ENCODE peak calls at places on chromosome 5, in five cellular contexts. One of them, this sample, is unnamed.

GRCh38 chr5:150180241-150181027 is 9.4 kb upstream of the SLC6A7 start:
- ATAC-seq in GM12878: no peak
- ATAC-seq in K562: no peak
- ATAC-seq in A549: no peak
- ATAC-seq in HepG2: no peak
- ATAC-seq in this sample: peak; percentile 81

GRCh38 chr5:10645146-10645545 is 81.3 kb downstream of the ANKRD33B start:
- ATAC-seq in GM12878: peak; percentile 64
- ATAC-seq in K562: peak; percentile 41
- ATAC-seq in A549: peak; percentile 24
- ATAC-seq in HepG2: no peak
- ATAC-seq in this sample: no peak

GRCh38 chr5:125186911-125187375 is 440.5 kb upstream of the ZNF608 start:
- ATAC-seq in GM12878: no peak
- ATAC-seq in K562: no peak
- ATAC-seq in A549: no peak
- ATAC-seq in HepG2: no peak
- ATAC-seq in this sample: no peak

GRCh38 chr5:90849939-90850338 is 291.3 kb downstream of the ADGRV1 start:
- ATAC-seq in GM12878: no peak
- ATAC-seq in K562: peak; percentile 89
- ATAC-seq in A549: peak; percentile 74
- ATAC-seq in HepG2: peak; percentile 83
- ATAC-seq in this sample: no peak

GRCh38 chr5:5881294-5881693 is 458.8 kb downstream of the ICE1 start:
- ATAC-seq in GM12878: peak; percentile 75
- ATAC-seq in K562: no peak
- ATAC-seq in A549: no peak
- ATAC-seq in HepG2: peak; percentile 36
- ATAC-seq in this sample: no peak

GRCh38 chr5:34762321-34762871 is 76.6 kb upstream of the TTC23L start:
- ATAC-seq in GM12878: no peak
- ATAC-seq in K562: no peak
- ATAC-seq in A549: no peak
- ATAC-seq in HepG2: no peak
- ATAC-seq in this sample: peak; percentile 66

GRCh38 chr5:38846379-38846967 is 661 bp downstream of the OSMR start:
- ATAC-seq in GM12878: no peak
- ATAC-seq in K562: no peak
- ATAC-seq in A549: peak; percentile 12
- ATAC-seq in HepG2: peak; percentile 48
- ATAC-seq in this sample: no peak

GRCh38 chr5:7244208-7244607 is 151.7 kb upstream of the ADCY2 start:
- ATAC-seq in GM12878: no peak
- ATAC-seq in K562: no peak
- ATAC-seq in A549: no peak
- ATAC-seq in HepG2: no peak
- ATAC-seq in this sample: no peak

GRCh38 chr5:79416499-79416898 is 97.4 kb downstream of the HOMER1 start:
- ATAC-seq in GM12878: peak; percentile 100
- ATAC-seq in K562: no peak
- ATAC-seq in A549: no peak
- ATAC-seq in HepG2: no peak
- ATAC-seq in this sample: no peak

GRCh38 chr5:67156976-67157583 is 39.5 kb downstream of the CD180 start:
- ATAC-seq in GM12878: peak; percentile 85
- ATAC-seq in K562: peak; percentile 84
- ATAC-seq in A549: peak; percentile 80
- ATAC-seq in HepG2: peak; percentile 71
- ATAC-seq in this sample: no peak

GRCh38 chr5:55320571-55320970 is 12.8 kb downstream of the MTREX start:
- ATAC-seq in GM12878: no peak
- ATAC-seq in K562: no peak
- ATAC-seq in A549: no peak
- ATAC-seq in HepG2: no peak
- ATAC-seq in this sample: no peak

GRCh38 chr5:149654282-149654681 is 73.0 kb downstream of the ARHGEF37 start:
- ATAC-seq in GM12878: peak; percentile 45
- ATAC-seq in K562: peak; percentile 15
- ATAC-seq in A549: peak; percentile 55
- ATAC-seq in HepG2: peak; percentile 52
- ATAC-seq in this sample: no peak

GRCh38 chr5:25362799-25363198 is 718.0 kb upstream of the CDH10 start:
- ATAC-seq in GM12878: no peak
- ATAC-seq in K562: no peak
- ATAC-seq in A549: no peak
- ATAC-seq in HepG2: no peak
- ATAC-seq in this sample: no peak

GRCh38 chr5:60740322-60740721 is 40.4 kb upstream of the DEPDC1B start:
- ATAC-seq in GM12878: no peak
- ATAC-seq in K562: no peak
- ATAC-seq in A549: no peak
- ATAC-seq in HepG2: no peak
- ATAC-seq in this sample: no peak

GRCh38 chr5:34899066-34899465 is 16.2 kb downstream of the RAD1 start:
- ATAC-seq in GM12878: no peak
- ATAC-seq in K562: no peak
- ATAC-seq in A549: no peak
- ATAC-seq in HepG2: no peak
- ATAC-seq in this sample: no peak

GRCh38 chr5:156326718-156327259 is at the start of gene SGCD:
- ATAC-seq in GM12878: no peak
- ATAC-seq in K562: no peak
- ATAC-seq in A549: peak; percentile 93
- ATAC-seq in HepG2: peak; percentile 49
- ATAC-seq in this sample: peak; percentile 92

GRCh38 chr5:11047625-11048024 is 286.6 kb upstream of the DAP start:
- ATAC-seq in GM12878: no peak
- ATAC-seq in K562: no peak
- ATAC-seq in A549: no peak
- ATAC-seq in HepG2: no peak
- ATAC-seq in this sample: no peak

GRCh38 chr5:1343931-1344901 is 683 bp downstream of the CLPTM1L start:
- ATAC-seq in GM12878: peak; percentile 20
- ATAC-seq in K562: peak; percentile 55
- ATAC-seq in A549: peak; percentile 10
- ATAC-seq in HepG2: peak; percentile 19
- ATAC-seq in this sample: no peak

GRCh38 chr5:80982093-80982492 is 21.9 kb downstream of the RASGRF2 start:
- ATAC-seq in GM12878: no peak
- ATAC-seq in K562: no peak
- ATAC-seq in A549: no peak
- ATAC-seq in HepG2: no peak
- ATAC-seq in this sample: no peak

GRCh38 chr5:141100243-141100805 is at the start of gene PCDHB3:
- ATAC-seq in GM12878: no peak
- ATAC-seq in K562: peak; percentile 75
- ATAC-seq in A549: no peak
- ATAC-seq in HepG2: no peak
- ATAC-seq in this sample: no peak

GRCh38 chr5:176601901-176602300 is 8.1 kb downstream of the GPRIN1 start:
- ATAC-seq in GM12878: no peak
- ATAC-seq in K562: no peak
- ATAC-seq in A549: no peak
- ATAC-seq in HepG2: no peak
- ATAC-seq in this sample: no peak

GRCh38 chr5:65808261-65808741 is 86.3 kb downstream of the NLN start:
- ATAC-seq in GM12878: no peak
- ATAC-seq in K562: no peak
- ATAC-seq in A549: no peak
- ATAC-seq in HepG2: no peak
- ATAC-seq in this sample: no peak

GRCh38 chr5:177319913-177320588 is 8.4 kb upstream of the MXD3 start:
- ATAC-seq in GM12878: peak; percentile 57
- ATAC-seq in K562: no peak
- ATAC-seq in A549: no peak
- ATAC-seq in HepG2: no peak
- ATAC-seq in this sample: no peak

GRCh38 chr5:145553177-145553576 is 282.0 kb downstream of the PRELID2 start:
- ATAC-seq in GM12878: no peak
- ATAC-seq in K562: no peak
- ATAC-seq in A549: no peak
- ATAC-seq in HepG2: no peak
- ATAC-seq in this sample: no peak

GRCh38 chr5:138659561-138659960 is 84.4 kb upstream of the HSPA9 start:
- ATAC-seq in GM12878: no peak
- ATAC-seq in K562: no peak
- ATAC-seq in A549: no peak
- ATAC-seq in HepG2: no peak
- ATAC-seq in this sample: no peak

GRCh38 chr5:66655395-66656324 is 59.5 kb downstream of the MAST4 start:
- ATAC-seq in GM12878: no peak
- ATAC-seq in K562: no peak
- ATAC-seq in A549: no peak
- ATAC-seq in HepG2: no peak
- ATAC-seq in this sample: peak; percentile 46

GRCh38 chr5:68884893-68885292 is 208.9 kb upstream of the SLC30A5 start:
- ATAC-seq in GM12878: peak; percentile 66
- ATAC-seq in K562: no peak
- ATAC-seq in A549: peak; percentile 81
- ATAC-seq in HepG2: peak; percentile 65
- ATAC-seq in this sample: no peak
- TF ChIP-seq EP300 in GM12878: no peak
- TF ChIP-seq EP300 in K562: no peak
- TF ChIP-seq EP300 in A549: no peak
- TF ChIP-seq EP300 in HepG2: no peak
- TF ChIP-seq EP300 in this sample: no peak

GRCh38 chr5:16880547-16880946 is 55.5 kb downstream of the MYO10 start:
- ATAC-seq in GM12878: no peak
- ATAC-seq in K562: no peak
- ATAC-seq in A549: peak; percentile 23
- ATAC-seq in HepG2: no peak
- ATAC-seq in this sample: no peak
- H3K4me1 ChIP-seq in GM12878: no peaks in the 10 kb centered on the region
- H3K4me1 ChIP-seq in K562: no peaks in the 10 kb centered on the region
- H3K4me1 ChIP-seq in A549: peaks cover 85% of the 10 kb centered on the region
- H3K4me1 ChIP-seq in HepG2: peaks cover 18% of the 10 kb centered on the region
- H3K4me1 ChIP-seq in this sample: no peaks in the 10 kb centered on the region

GRCh38 chr5:180353226-180353962 is at the start of gene GFPT2:
- ATAC-seq in GM12878: peak; percentile 70
- ATAC-seq in K562: peak; percentile 98
- ATAC-seq in A549: peak; percentile 89
- ATAC-seq in HepG2: peak; percentile 71
- ATAC-seq in this sample: peak; percentile 91
- H3K27ac ChIP-seq in GM12878: no peak within 1 kb of the TSS
- H3K27ac ChIP-seq in K562: no peak within 1 kb of the TSS
- H3K27ac ChIP-seq in A549: peak within 1 kb of the TSS; percentile 85
- H3K27ac ChIP-seq in HepG2: no peak within 1 kb of the TSS
- H3K27ac ChIP-seq in this sample: peak within 1 kb of the TSS; percentile 86

GRCh38 chr5:143108498-143109128 is 294.9 kb downstream of the NR3C1 start:
- ATAC-seq in GM12878: no peak
- ATAC-seq in K562: no peak
- ATAC-seq in A549: no peak
- ATAC-seq in HepG2: no peak
- ATAC-seq in this sample: no peak
- TF ChIP-seq EP300 in GM12878: no peak
- TF ChIP-seq EP300 in K562: no peak
- TF ChIP-seq EP300 in A549: no peak
- TF ChIP-seq EP300 in HepG2: no peak
- TF ChIP-seq EP300 in this sample: no peak

DNA sequence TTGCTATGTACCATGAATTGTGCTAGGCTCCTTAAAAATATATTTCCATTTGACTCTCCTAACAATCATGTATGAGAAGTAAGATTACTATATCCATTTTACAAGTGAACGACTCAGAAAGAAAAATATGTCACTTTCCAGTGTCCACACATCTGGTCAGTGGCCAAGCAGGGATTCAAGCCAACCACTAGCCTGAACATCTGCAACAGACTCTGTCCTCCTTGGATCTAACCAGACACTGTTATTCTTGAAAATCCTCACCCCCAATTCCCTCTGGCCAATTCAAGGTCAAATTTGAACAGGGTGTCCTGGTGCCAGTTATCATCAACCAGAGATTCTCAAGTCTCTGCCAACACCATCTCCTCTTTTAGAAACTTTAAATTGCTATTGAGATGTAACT is 344.1 kb upstream of the WWC1 start:
- ATAC-seq in GM12878: no peak
- ATAC-seq in K562: no peak
- ATAC-seq in A549: no peak
- ATAC-seq in HepG2: no peak
- ATAC-seq in this sample: no peak
- H3K4me1 ChIP-seq in GM12878: no peaks in the 10 kb centered on the region
- H3K4me1 ChIP-seq in K562: no peaks in the 10 kb centered on the region
- H3K4me1 ChIP-seq in A549: no peaks in the 10 kb centered on the region
- H3K4me1 ChIP-seq in HepG2: no peaks in the 10 kb centered on the region
- H3K4me1 ChIP-seq in this sample: no peaks in the 10 kb centered on the region

This sample was measured in gastroesophageal sphincter.